ENCODE peak calls at places on chromosome 16, in ten cellular contexts. P is testis; A is breast epithelium; I is tibial nerve; S is fibroblast of lung; W is left ventricle myocardium inferior; X is CD4-positive, alpha-beta T cell; K is mucosa of descending colon; O is uterus; L is Peyer's patch. G is an unnamed sample.

GRCh38 chr16:1548727-1549126 is 15.3 kb downstream of the TMEM204 start:
- DNase-seq in S (no peak), K (no peak), I (no peak), P (no peak), L (no peak), X (no peak), A (no peak), W (no peak), O (no peak), G (no peak)

GRCh38 chr16:89331371-89332109 is 114.0 kb downstream of the ZNF778 start:
- DNase-seq in L (peak; percentile 31), X (no peak), K (no peak), O (no peak), P (no peak), I (no peak), A (no peak), S (no peak), W (no peak), G (peak; percentile 12)

GRCh38 chr16:81837312-81837748 is 58.2 kb downstream of the PLCG2 start:
- DNase-seq in W (no peak), K (no peak), I (no peak), P (no peak), A (no peak), L (no peak), S (no peak), O (no peak), X (no peak), G (no peak)

GRCh38 chr16:67942200-67942509 is 1.8 kb downstream of the LCAT start:
- DNase-seq in X (no peak), K (no peak), S (no peak), W (no peak), L (peak; percentile 65), P (peak; percentile 46), O (no peak), A (no peak), I (no peak), G (peak; percentile 75)

GRCh38 chr16:71985262-71985974 is 14.8 kb downstream of the PKD1L3 start:
- DNase-seq in S (no peak), O (no peak), P (no peak), I (no peak), A (no peak), K (no peak), X (no peak), W (no peak), L (no peak), G (no peak)

GRCh38 chr16:56894331-56894917 is 29.4 kb downstream of the SLC12A3 start:
- DNase-seq in L (no peak), K (no peak), X (no peak), O (no peak), S (no peak), W (no peak), P (no peak), A (no peak), I (no peak), G (no peak)

GRCh38 chr16:65773319-65773874 is 593.1 kb upstream of the CDH5 start:
- DNase-seq in W (no peak), P (no peak), S (no peak), A (no peak), K (no peak), X (no peak), L (no peak), O (no peak), I (no peak), G (no peak)

GRCh38 chr16:82612263-82612662 is 14.5 kb upstream of the CDH13 start:
- DNase-seq in L (no peak), O (no peak), W (no peak), P (no peak), A (no peak), X (no peak), K (no peak), I (no peak), S (no peak), G (no peak)

GRCh38 chr16:69647020-69647419 is 79.3 kb downstream of the NQO1 start:
- DNase-seq in W (no peak), X (no peak), K (no peak), S (no peak), P (no peak), I (no peak), A (no peak), O (no peak), L (no peak), G (no peak)

GRCh38 chr16:1287982-1288670 is 21.3 kb upstream of the UBE2I start:
- DNase-seq in L (no peak), X (no peak), S (no peak), K (no peak), O (no peak), P (peak; percentile 65), A (no peak), I (no peak), W (peak; percentile 39), G (no peak)

GRCh38 chr16:66695935-66696668 is 441 bp downstream of the CMTM4 start:
- DNase-seq in W (no peak), A (peak; percentile 58), S (no peak), I (no peak), L (peak; percentile 86), O (peak; percentile 19), K (peak; percentile 86), X (peak; percentile 4), P (peak; percentile 30), G (peak; percentile 56)

GRCh38 chr16:75860654-75861053 is 134.4 kb upstream of the CPHXL start:
- DNase-seq in A (no peak), W (no peak), I (no peak), X (no peak), K (no peak), P (peak; percentile 45), S (peak; percentile 3), O (no peak), L (no peak), G (no peak)

GRCh38 chr16:86517033-86517432 is 6.7 kb downstream of the FOXF1 start:
- DNase-seq in W (no peak), I (no peak), A (no peak), X (no peak), S (no peak), P (no peak), L (peak; percentile 44), O (no peak), K (peak; percentile 16), G (no peak)

GRCh38 chr16:17359778-17360177 is 111.0 kb downstream of the XYLT1 start:
- DNase-seq in X (no peak), L (no peak), W (no peak), O (no peak), P (no peak), A (no peak), S (peak; percentile 78), I (no peak), K (no peak), G (no peak)

GRCh38 chr16:56673916-56674315 is 4.3 kb downstream of the MT1H start:
- DNase-seq in L (peak; percentile 71), W (no peak), P (no peak), A (peak; percentile 33), I (no peak), O (no peak), S (peak; percentile 5), X (peak; percentile 22), K (no peak), G (peak; percentile 56)

GRCh38 chr16:29009050-29009837 is 24.4 kb downstream of the LAT start:
- DNase-seq in L (no peak), W (no peak), A (no peak), X (peak; percentile 17), K (no peak), O (no peak), S (no peak), P (peak; percentile 28), I (no peak), G (no peak)

GRCh38 chr16:67537270-67537635 is 8.6 kb downstream of the RIPOR1 start:
- DNase-seq in X (peak; percentile 49), A (no peak), W (peak; percentile 79), S (peak; percentile 56), O (peak; percentile 60), P (peak; percentile 60), I (no peak), K (peak; percentile 72), L (no peak), G (peak; percentile 64)

GRCh38 chr16:25051446-25052160 is 36.4 kb upstream of the ARHGAP17 start:
- DNase-seq in S (peak; percentile 76), O (no peak), A (no peak), I (no peak), W (no peak), K (no peak), X (no peak), P (no peak), L (no peak), G (no peak)

GRCh38 chr16:54538241-54538640 is 251.7 kb upstream of the IRX3 start:
- DNase-seq in L (no peak), O (no peak), W (no peak), P (no peak), X (no peak), K (no peak), S (no peak), A (no peak), I (no peak), G (no peak)
- TF ChIP-seq CTCF in L (no peak), O (no peak), W (no peak), P (no peak), X (no peak), K (no peak), S (no peak), A (no peak), I (no peak), G (no peak)

GRCh38 chr16:73321942-73322341 is 274.0 kb upstream of the ZFHX3 start:
- DNase-seq in P (no peak), O (no peak), S (no peak), L (no peak), X (no peak), K (no peak), I (no peak), W (no peak), A (no peak), G (no peak)
- H3K9me3 ChIP-seq in P (no peaks in the 10 kb centered on the region), O (no peaks in the 10 kb centered on the region), S (no peaks in the 10 kb centered on the region), L (no peaks in the 10 kb centered on the region), X (no peaks in the 10 kb centered on the region), K (no peaks in the 10 kb centered on the region), I (no peaks in the 10 kb centered on the region), W (no peaks in the 10 kb centered on the region), A (no peaks in the 10 kb centered on the region), G (no peaks in the 10 kb centered on the region)

GRCh38 chr16:87662254-87663204 is 60.2 kb downstream of the JPH3 start:
- DNase-seq in I (no peak), P (no peak), X (no peak), W (no peak), K (no peak), S (no peak), A (no peak), L (no peak), O (no peak), G (no peak)
- TF ChIP-seq CTCF in I (no peak), P (no peak), X (no peak), W (no peak), K (no peak), S (no peak), A (no peak), L (no peak), O (no peak), G (no peak)

GRCh38 chr16:61587526-61587925 is 448.7 kb downstream of the CDH8 start:
- DNase-seq in W (no peak), X (no peak), K (no peak), L (no peak), I (no peak), O (no peak), A (no peak), S (no peak), P (no peak), G (no peak)
- H3K9me3 ChIP-seq in W (peaks cover 12% of the 10 kb centered on the region), X (no peaks in the 10 kb centered on the region), K (peaks cover 9% of the 10 kb centered on the region), L (no peaks in the 10 kb centered on the region), I (no peaks in the 10 kb centered on the region), O (no peaks in the 10 kb centered on the region), A (peaks cover 9% of the 10 kb centered on the region), S (no peaks in the 10 kb centered on the region), P (no peaks in the 10 kb centered on the region), G (no peaks in the 10 kb centered on the region)

G was measured in adrenal gland.